ENCODE peak calls at places on chromosomes 4 and X, in seven cellular contexts. P is body of pancreas, O is brain microvascular endothelial cell, S is cardiac muscle cell, L is MM.1S, R is AG10803, M is WERI-Rb-1. N is an unnamed sample.

GRCh38 chrX:41933546-41933945 is 10.2 kb upstream of the CASK start:
- DNase-seq in P (no peak), O (no peak), S (no peak), L (no peak), R (no peak), M (no peak), N (no peak)

GRCh38 chrX:44542567-44543325 is at the start of gene FUNDC1:
- DNase-seq in P (peak), O (peak), S (peak), L (peak), R (peak), M (peak), N (peak)

GRCh38 chrX:75623535-75623934 is 100.7 kb upstream of the ZDHHC15 start:
- DNase-seq in P (no peak), O (no peak), S (peak), L (no peak), R (no peak), M (no peak), N (no peak)

GRCh38 chrX:9127991-9128390 is 94.1 kb upstream of the FAM9B start:
- DNase-seq in P (no peak), O (no peak), S (no peak), L (no peak), R (no peak), M (no peak), N (no peak)

GRCh38 chr4:88937081-88937480 is 119.9 kb downstream of the FAM13A start:
- DNase-seq in P (no peak), O (peak), S (no peak), L (no peak), R (no peak), M (no peak), N (no peak)

GRCh38 chr4:123397276-123398150 is 918 bp downstream of the SPRY1 start:
- DNase-seq in P (peak), O (peak), S (peak), L (peak), R (peak), M (peak), N (no peak)

GRCh38 chr4:47372561-47372960 is 90.9 kb downstream of the COMMD8 start:
- DNase-seq in P (no peak), O (no peak), S (no peak), L (no peak), R (no peak), M (no peak), N (no peak)

GRCh38 chr4:48420172-48420571 is 63.0 kb upstream of the SLC10A4 start:
- DNase-seq in P (no peak), O (no peak), S (no peak), L (no peak), R (no peak), M (no peak), N (no peak)

GRCh38 chr4:72312032-72312650 is 256.9 kb downstream of the ADAMTS3 start:
- DNase-seq in P (peak), O (peak), S (no peak), L (no peak), R (peak), M (no peak), N (peak)

GRCh38 chr4:99504804-99505502 is 5.9 kb upstream of the C4orf17 start:
- DNase-seq in P (no peak), O (no peak), S (no peak), L (no peak), R (no peak), M (no peak), N (no peak)

GRCh38 chr4:153705743-153706468 is 21.8 kb downstream of the TLR2 start:
- DNase-seq in P (no peak), O (no peak), S (no peak), L (peak), R (no peak), M (no peak), N (no peak)

GRCh38 chrX:79176028-79176427 is 31.5 kb downstream of the GPR174 start:
- DNase-seq in P (no peak), O (no peak), S (no peak), L (no peak), R (no peak), M (no peak), N (no peak)

GRCh38 chr4:5758741-5759140 is 47.7 kb downstream of the EVC start:
- DNase-seq in P (no peak), O (peak), S (no peak), L (no peak), R (peak), M (no peak), N (peak)

GRCh38 chrX:16282209-16282608 is 114.9 kb downstream of the MAGEB17 start:
- DNase-seq in P (no peak), O (no peak), S (no peak), L (no peak), R (no peak), M (no peak), N (no peak)

DNA sequence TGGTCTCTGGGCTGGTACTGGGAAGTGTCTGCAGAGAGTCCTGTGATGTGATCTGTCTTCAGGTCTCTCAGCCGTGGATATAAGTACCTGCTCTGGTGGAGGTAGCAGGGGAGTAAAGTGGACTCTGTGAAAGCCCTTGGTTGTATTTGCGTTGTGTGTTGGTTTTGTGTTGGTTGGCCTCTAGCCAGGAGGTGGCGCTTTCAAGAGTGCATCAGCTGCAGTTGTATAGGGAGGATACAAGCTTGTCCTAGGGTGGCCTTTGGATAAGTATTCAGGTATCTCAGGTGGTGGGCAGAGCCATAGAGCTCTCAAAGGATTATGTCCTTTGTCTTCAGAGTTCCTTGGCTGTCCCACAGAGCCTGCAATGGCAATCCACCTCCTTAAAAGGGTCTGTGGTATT is 111.6 kb downstream of the MAGEB17 start:
- DNase-seq in P (no peak), O (no peak), S (no peak), L (no peak), R (no peak), M (peak), N (no peak)
- H3K4me3 ChIP-seq in P (no peak), O (no peak), S (no peak), L (no peak), R (no peak), M (no peak), N (no peak)

GRCh38 chr4:110073045-110073845 is 125.2 kb downstream of the ELOVL6 start:
- DNase-seq in P (peak), O (no peak), S (no peak), L (no peak), R (no peak), M (no peak), N (no peak)
- H3K4me3 ChIP-seq in P (no peak), O (no peak), S (no peak), L (no peak), R (no peak), M (no peak), N (no peak)

GRCh38 chr4:68344785-68345184 is 5.1 kb downstream of the YTHDC1 start:
- DNase-seq in P (no peak), O (no peak), S (no peak), L (no peak), R (no peak), M (no peak), N (no peak)

GRCh38 chr4:68346461-68346860 is 3.4 kb downstream of the YTHDC1 start:
- DNase-seq in P (no peak), O (no peak), S (no peak), L (no peak), R (no peak), M (no peak), N (no peak)

GRCh38 chr4:68348577-68348976 is 1.3 kb downstream of the YTHDC1 start:
- DNase-seq in P (no peak), O (no peak), S (no peak), L (no peak), R (no peak), M (no peak), N (no peak)

GRCh38 chr4:68349361-68350360 is at the start of gene YTHDC1:
- DNase-seq in P (peak), O (peak), S (peak), L (peak), R (peak), M (peak), N (no peak)

GRCh38 chr4:68347845-68348244 is 2.0 kb downstream of the YTHDC1 start:
- DNase-seq in P (no peak), O (no peak), S (no peak), L (no peak), R (no peak), M (no peak), N (no peak)
- H3K4me3 ChIP-seq in P (peak), O (peak), S (peak), L (peak), R (peak), M (peak), N (peak)

GRCh38 chr4:2860391-2861348 is 17.0 kb downstream of the ADD1 start:
- DNase-seq in P (peak), O (peak), S (peak), L (no peak), R (no peak), M (no peak), N (no peak)

GRCh38 chr4:2859514-2859913 is 15.9 kb downstream of the ADD1 start:
- DNase-seq in P (no peak), O (no peak), S (no peak), L (no peak), R (no peak), M (no peak), N (no peak)

GRCh38 chr4:2857349-2857927 is 13.8 kb downstream of the ADD1 start:
- DNase-seq in P (no peak), O (no peak), S (no peak), L (no peak), R (no peak), M (no peak), N (no peak)

GRCh38 chr4:2856266-2856665 is 12.6 kb downstream of the ADD1 start:
- DNase-seq in P (no peak), O (no peak), S (no peak), L (no peak), R (no peak), M (no peak), N (no peak)

DNA sequence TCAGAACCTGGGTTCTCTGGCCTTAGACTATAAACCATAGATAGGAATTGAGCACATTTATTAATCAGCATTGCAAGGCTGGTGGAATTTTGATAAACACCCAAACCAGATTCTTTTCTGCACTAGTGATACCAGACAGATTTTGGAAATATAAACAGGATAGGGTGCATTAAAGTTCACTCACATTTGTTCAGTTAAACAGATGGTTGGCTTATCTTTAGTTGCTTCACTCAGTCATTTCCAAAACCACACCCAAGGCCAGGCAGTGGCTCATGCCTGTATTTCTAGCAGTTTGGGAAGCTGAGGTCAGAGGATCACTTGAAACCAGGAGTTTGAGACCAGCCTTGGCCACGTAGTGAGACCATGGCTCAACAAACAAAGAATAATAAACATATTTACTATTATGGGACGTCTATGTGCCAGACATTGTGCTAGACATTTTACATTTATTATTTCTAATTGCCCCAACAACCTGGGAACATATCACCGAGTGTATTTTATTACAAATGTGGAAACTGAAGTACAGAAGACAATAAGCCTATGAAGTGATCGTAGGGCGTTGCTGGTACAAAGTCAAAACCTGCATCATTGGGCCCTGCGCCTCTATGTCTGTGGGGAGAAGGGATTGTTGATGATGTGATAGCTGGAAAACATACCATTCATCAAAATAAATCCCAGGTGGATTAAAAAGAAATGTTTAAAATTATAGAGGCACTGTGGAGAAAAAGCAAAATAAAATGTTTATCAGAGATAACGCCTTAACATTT is 15.0 kb downstream of the ADD1 start:
- DNase-seq in P (no peak), O (peak), S (no peak), L (no peak), R (peak), M (no peak), N (no peak)
- H3K4me3 ChIP-seq in P (no peak), O (no peak), S (no peak), L (no peak), R (no peak), M (no peak), N (no peak)

DNA sequence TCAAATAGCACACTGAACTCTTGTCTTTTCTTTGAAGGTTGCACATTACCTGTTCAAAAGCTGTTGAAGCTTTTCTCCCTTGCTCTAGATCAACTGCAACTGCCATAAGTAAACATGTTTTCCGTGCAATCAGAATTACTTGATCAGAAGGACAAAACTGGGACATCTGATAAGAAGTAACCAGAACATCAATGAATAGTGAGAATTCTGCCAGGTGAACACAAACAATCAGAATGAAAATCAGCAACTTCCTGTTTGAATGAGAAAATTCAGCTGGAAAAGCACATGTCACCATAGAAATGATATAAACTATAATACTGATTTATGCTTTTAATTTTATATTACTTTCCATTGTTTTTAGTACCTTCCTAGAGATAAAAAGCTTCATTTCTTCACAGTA is 160.7 kb downstream of the DLG3 start:
- DNase-seq in P (no peak), O (no peak), S (no peak), L (no peak), R (no peak), M (no peak), N (no peak)
- H3K4me3 ChIP-seq in P (no peak), O (no peak), S (no peak), L (no peak), R (no peak), M (no peak), N (no peak)

GRCh38 chr4:182810103-182810605 is 107.0 kb downstream of the DCTD start:
- DNase-seq in P (no peak), O (no peak), S (no peak), L (no peak), R (no peak), M (no peak), N (no peak)
- H3K4me3 ChIP-seq in P (no peak), O (no peak), S (no peak), L (no peak), R (no peak), M (no peak), N (no peak)

DNA sequence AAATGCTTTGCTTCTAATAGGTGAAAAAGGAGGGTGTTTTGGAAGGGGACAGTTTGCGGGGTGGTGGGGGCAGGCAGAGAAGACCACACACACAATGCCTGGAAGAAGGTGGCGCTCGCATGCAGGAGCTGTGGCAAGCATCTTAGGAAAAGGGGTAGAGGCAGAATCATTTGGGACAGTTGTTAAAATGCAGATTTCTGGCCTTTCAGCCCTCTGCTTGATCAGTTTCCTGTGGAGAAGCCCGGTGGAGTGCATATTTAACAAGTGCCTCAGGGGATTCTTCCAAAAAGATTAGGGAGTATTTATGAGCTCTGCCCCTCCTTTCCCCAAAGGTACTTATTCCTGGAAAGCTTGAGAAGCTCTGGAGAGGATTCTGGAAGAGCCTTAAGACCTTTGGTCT is 4.8 kb downstream of the NOCT start:
- DNase-seq in P (no peak), O (no peak), S (no peak), L (no peak), R (no peak), M (no peak), N (no peak)
- H3K4me3 ChIP-seq in P (no peak), O (no peak), S (no peak), L (no peak), R (no peak), M (no peak), N (peak)

GRCh38 chrX:134692233-134692632 is 34.0 kb upstream of the PLAC1 start:
- DNase-seq in P (no peak), O (no peak), S (no peak), L (no peak), R (no peak), M (no peak), N (no peak)

GRCh38 chrX:134685662-134686061 is 27.4 kb upstream of the PLAC1 start:
- DNase-seq in P (no peak), O (peak), S (no peak), L (no peak), R (peak), M (no peak), N (no peak)

GRCh38 chrX:134688181-134688580 is 29.9 kb upstream of the PLAC1 start:
- DNase-seq in P (no peak), O (no peak), S (no peak), L (no peak), R (peak), M (no peak), N (no peak)

GRCh38 chrX:134691453-134691852 is 33.2 kb upstream of the PLAC1 start:
- DNase-seq in P (no peak), O (no peak), S (no peak), L (no peak), R (no peak), M (no peak), N (no peak)

DNA sequence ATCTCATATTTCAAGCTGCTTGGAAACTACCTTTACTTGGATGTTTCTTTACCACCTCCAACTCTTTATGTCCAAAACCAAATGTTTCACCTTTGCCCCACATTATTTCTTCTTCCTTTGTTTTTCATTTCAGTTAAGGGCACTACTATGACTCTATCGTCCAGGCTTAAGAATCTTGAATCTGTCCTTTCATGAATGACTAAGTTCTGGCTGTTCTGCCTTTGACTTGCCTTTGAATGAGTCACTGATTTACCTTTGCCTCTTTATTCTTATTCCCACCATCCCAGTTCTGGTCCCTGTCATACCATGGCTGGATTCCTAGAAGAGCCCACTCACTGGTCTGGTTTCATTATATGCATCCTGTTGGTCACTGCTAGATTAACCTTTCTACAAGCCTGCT is 30.6 kb upstream of the PLAC1 start:
- DNase-seq in P (no peak), O (peak), S (no peak), L (no peak), R (peak), M (no peak), N (no peak)
- H3K4me3 ChIP-seq in P (no peak), O (no peak), S (no peak), L (no peak), R (no peak), M (no peak), N (no peak)

GRCh38 chr4:159232465-159233106 is 129.7 kb downstream of the RAPGEF2 start:
- DNase-seq in P (no peak), O (no peak), S (no peak), L (no peak), R (no peak), M (no peak), N (no peak)

GRCh38 chr4:159224412-159224811 is 121.5 kb downstream of the RAPGEF2 start:
- DNase-seq in P (no peak), O (no peak), S (no peak), L (no peak), R (no peak), M (no peak), N (no peak)

GRCh38 chr4:159227378-159227777 is 124.5 kb downstream of the RAPGEF2 start:
- DNase-seq in P (no peak), O (peak), S (no peak), L (no peak), R (no peak), M (no peak), N (no peak)

GRCh38 chr4:159229164-159229563 is 126.3 kb downstream of the RAPGEF2 start:
- DNase-seq in P (no peak), O (peak), S (peak), L (no peak), R (peak), M (no peak), N (peak)

GRCh38 chr4:159227984-159228383 is 125.1 kb downstream of the RAPGEF2 start:
- DNase-seq in P (peak), O (peak), S (peak), L (no peak), R (peak), M (no peak), N (peak)
- H3K4me3 ChIP-seq in P (no peak), O (peak), S (peak), L (no peak), R (no peak), M (no peak), N (peak)